ENCODE peak calls at places on chromosome 16, in four cellular contexts. X, Z, F and B are unnamed samples.
A peak's percentile ranks its signal among the peaks of the same experiment; 100 is the strongest.

GRCh38 chr16:47461598-47462266 is 601 bp downstream of the PHKB start:
- DNase-seq in Z (peak; percentile 20), F (peak; percentile 71), X (no peak), B (peak; percentile 30)

GRCh38 chr16:14458576-14458975 is 171.5 kb downstream of the PARN start:
- DNase-seq in Z (no peak), F (no peak), X (no peak), B (no peak)

GRCh38 chr16:26316683-26317464 is 625.1 kb downstream of the HS3ST4 start:
- DNase-seq in X (no peak), F (no peak), Z (no peak), B (no peak)

GRCh38 chr16:69105501-69106361 is at the start of gene HAS3:
- DNase-seq in Z (peak; percentile 55), F (peak; percentile 69), X (peak; percentile 69), B (peak; percentile 44)

GRCh38 chr16:47258874-47259461 is 115.2 kb upstream of the NETO2 start:
- DNase-seq in Z (no peak), X (no peak), F (peak; percentile 33), B (peak; percentile 16)

GRCh38 chr16:22874394-22874793 is 60.4 kb downstream of the HS3ST2 start:
- DNase-seq in Z (no peak), X (no peak), F (no peak), B (no peak)

GRCh38 chr16:15847621-15848175 is 9.1 kb downstream of the MYH11 start:
- DNase-seq in Z (no peak), F (no peak), X (no peak), B (no peak)

GRCh38 chr16:61792194-61792904 is 243.9 kb downstream of the CDH8 start:
- DNase-seq in X (no peak), F (no peak), Z (no peak), B (peak; percentile 87)

GRCh38 chr16:30346286-30346685 is 8.8 kb downstream of the CD2BP2 start:
- DNase-seq in X (no peak), F (no peak), Z (no peak), B (no peak)

GRCh38 chr16:60655514-60656153 is 1380.6 kb downstream of the CDH8 start:
- DNase-seq in Z (no peak), X (no peak), F (no peak), B (no peak)

GRCh38 chr16:75494184-75494583 is 1.1 kb downstream of the CHST6 start:
- DNase-seq in Z (no peak), X (no peak), F (no peak), B (no peak)
- H3K4me3 ChIP-seq in Z (no peak overlapping the region), X (no peak overlapping the region), F (no peak overlapping the region), B (peak overlapping the region; percentile 60)

GRCh38 chr16:86635926-86636325 is 57.6 kb downstream of the FOXL1 start:
- DNase-seq in X (no peak), F (no peak), Z (no peak), B (no peak)
- H3K27ac ChIP-seq in X (no peak overlapping the region), F (no peak overlapping the region), Z (no peak overlapping the region), B (no peak overlapping the region)

GRCh38 chr16:28155293-28155692 is 56.5 kb downstream of the XPO6 start:
- DNase-seq in Z (no peak), X (no peak), F (peak; percentile 56), B (no peak)

GRCh38 chr16:28156031-28156680 is 55.6 kb downstream of the XPO6 start:
- DNase-seq in Z (no peak), X (no peak), F (no peak), B (no peak)

GRCh38 chr16:28162326-28162877 is 49.4 kb downstream of the XPO6 start:
- DNase-seq in Z (no peak), F (no peak), X (no peak), B (no peak)

GRCh38 chr16:28161626-28162025 is 50.1 kb downstream of the XPO6 start:
- DNase-seq in X (no peak), Z (no peak), F (no peak), B (no peak)

DNA sequence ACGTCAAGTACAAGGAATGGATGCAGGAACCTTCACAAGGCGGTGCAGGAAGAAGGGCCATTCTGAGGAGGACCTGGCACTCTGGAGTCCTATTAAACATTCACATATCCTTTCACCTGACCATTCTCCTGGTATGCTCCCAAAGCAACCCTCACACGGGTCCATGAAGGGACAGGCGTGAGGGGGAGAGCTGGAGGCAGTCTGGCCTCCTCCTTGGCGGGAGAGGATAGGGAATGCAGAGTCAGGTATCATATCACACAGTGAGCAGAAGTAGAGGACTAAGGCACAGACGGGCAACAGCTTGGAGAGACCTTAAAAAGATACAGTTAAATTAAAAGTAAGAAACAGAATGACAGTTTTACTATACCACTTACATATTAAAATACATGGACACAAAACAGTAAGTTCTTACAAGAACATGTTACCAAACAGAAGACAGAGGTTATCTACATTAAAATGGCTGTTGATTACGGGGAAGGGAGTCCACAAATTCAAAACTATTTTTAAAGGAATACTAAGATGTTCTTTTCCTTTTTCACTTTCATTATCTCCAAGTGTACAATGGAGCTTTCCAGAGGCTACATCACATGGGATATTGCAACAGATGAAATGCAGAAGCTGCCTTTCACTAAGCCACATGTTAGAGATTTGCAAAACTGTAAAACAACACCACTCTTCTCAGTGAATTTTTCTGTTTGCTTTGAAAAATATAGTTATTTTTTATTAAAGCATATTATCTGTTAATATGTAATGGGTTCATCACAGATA is 53.8 kb downstream of the XPO6 start:
- DNase-seq in X (no peak), F (no peak), Z (no peak), B (no peak)
- H3K4me3 ChIP-seq in X (no peak overlapping the region), F (no peak overlapping the region), Z (no peak overlapping the region), B (no peak overlapping the region)

GRCh38 chr16:1377406-1378010 is 25.8 kb downstream of the GNPTG start:
- DNase-seq in X (no peak), F (no peak), Z (no peak), B (no peak)
- H3K27ac ChIP-seq in X (no peak overlapping the region), F (no peak overlapping the region), Z (no peak overlapping the region), B (no peak overlapping the region)

GRCh38 chr16:12187939-12188673 is 211.6 kb downstream of the SNX29 start:
- DNase-seq in Z (no peak), F (no peak), X (no peak), B (no peak)
- H3K4me3 ChIP-seq in Z (no peak overlapping the region), F (no peak overlapping the region), X (no peak overlapping the region), B (no peak overlapping the region)

GRCh38 chr16:75416904-75417565 is 16.3 kb downstream of the CFDP1 start:
- DNase-seq in Z (no peak), X (no peak), F (no peak), B (no peak)

GRCh38 chr16:75415169-75415908 is 18.0 kb downstream of the CFDP1 start:
- DNase-seq in F (no peak), X (no peak), Z (no peak), B (no peak)

GRCh38 chr16:75424096-75424762 is 9.1 kb downstream of the CFDP1 start:
- DNase-seq in F (no peak), X (no peak), Z (no peak), B (no peak)

GRCh38 chr16:75421820-75422126 is 11.5 kb downstream of the CFDP1 start:
- DNase-seq in X (no peak), Z (no peak), F (no peak), B (no peak)

GRCh38 chr16:75420987-75421819 is 12.1 kb downstream of the CFDP1 start:
- DNase-seq in Z (peak; percentile 51), F (no peak), X (peak; percentile 82), B (peak; percentile 71)
- H3K27ac ChIP-seq in Z (no peak overlapping the region), F (no peak overlapping the region), X (no peak overlapping the region), B (no peak overlapping the region)

GRCh38 chr16:56683424-56684162 is 1.3 kb downstream of the MT1X start:
- DNase-seq in Z (no peak), F (no peak), X (no peak), B (no peak)
- H3K4me3 ChIP-seq in Z (no peak overlapping the region), F (no peak overlapping the region), X (peak overlapping the region; percentile 39), B (peak overlapping the region; percentile 68)